ENCODE peak calls at places on chromosome 9, in ten cellular contexts. Y, A, I, K, W, Z, H, U, Q and N are unnamed samples.

GRCh38 chr9:69857131-69857530 is 36.5 kb downstream of the CFAP95 start:
- DNase-seq in Y (peak; percentile 92), A (no peak), I (no peak), K (no peak), W (no peak), Z (peak; percentile 76), H (no peak), U (no peak), Q (peak; percentile 88), N (no peak)

GRCh38 chr9:72721086-72721485 is 199.7 kb downstream of the TMC1 start:
- DNase-seq in Y (no peak), A (no peak), I (no peak), K (no peak), W (no peak), Z (no peak), H (peak; percentile 12), U (no peak), Q (no peak), N (no peak)

GRCh38 chr9:85586684-85587083 is 155.1 kb downstream of the AGTPBP1 start:
- DNase-seq in Y (no peak), A (no peak), I (no peak), K (no peak), W (no peak), Z (no peak), H (no peak), U (no peak), Q (no peak), N (no peak)

GRCh38 chr9:134964686-134965085 is 47.0 kb upstream of the FCN1 start:
- DNase-seq in Y (no peak), A (no peak), I (no peak), K (no peak), W (no peak), Z (no peak), H (no peak), U (no peak), Q (no peak), N (no peak)

GRCh38 chr9:105673850-105674387 is 11.7 kb downstream of the TAL2 start:
- DNase-seq in Y (no peak), A (no peak), I (no peak), K (no peak), W (no peak), Z (no peak), H (no peak), U (peak; percentile 11), Q (no peak), N (no peak)

GRCh38 chr9:106862946-106863740 is at the start of gene ZNF462:
- DNase-seq in Y (peak; percentile 61), A (peak; percentile 63), I (no peak), K (peak; percentile 26), W (no peak), Z (peak; percentile 79), H (peak; percentile 47), U (peak; percentile 2), Q (peak; percentile 86), N (no peak)

GRCh38 chr9:93949694-93950449 is 5.3 kb downstream of the BARX1 start:
- DNase-seq in Y (peak; percentile 26), A (no peak), I (peak; percentile 29), K (no peak), W (peak; percentile 54), Z (no peak), H (no peak), U (no peak), Q (no peak), N (no peak)

GRCh38 chr9:114288233-114289051 is 34.5 kb upstream of the ORM1 start:
- DNase-seq in Y (peak; percentile 54), A (peak; percentile 73), I (no peak), K (peak; percentile 32), W (no peak), Z (peak; percentile 86), H (no peak), U (no peak), Q (peak; percentile 81), N (no peak)

GRCh38 chr9:99445920-99446319 is 223.8 kb downstream of the SEC61B start:
- DNase-seq in Y (peak; percentile 85), A (no peak), I (no peak), K (no peak), W (no peak), Z (no peak), H (no peak), U (no peak), Q (no peak), N (no peak)

GRCh38 chr9:2810424-2811075 is 33.3 kb downstream of the PUM3 start:
- DNase-seq in Y (no peak), A (peak; percentile 9), I (no peak), K (no peak), W (no peak), Z (no peak), H (no peak), U (no peak), Q (no peak), N (no peak)

GRCh38 chr9:122056484-122056883 is 36.6 kb downstream of the TTLL11 start:
- DNase-seq in Y (peak; percentile 37), A (no peak), I (no peak), K (peak; percentile 13), W (peak; percentile 62), Z (no peak), H (peak; percentile 37), U (no peak), Q (peak; percentile 41), N (no peak)

GRCh38 chr9:33136721-33137120 is 30.4 kb downstream of the B4GALT1 start:
- DNase-seq in Y (no peak), A (no peak), I (no peak), K (no peak), W (no peak), Z (no peak), H (no peak), U (no peak), Q (no peak), N (no peak)

DNA sequence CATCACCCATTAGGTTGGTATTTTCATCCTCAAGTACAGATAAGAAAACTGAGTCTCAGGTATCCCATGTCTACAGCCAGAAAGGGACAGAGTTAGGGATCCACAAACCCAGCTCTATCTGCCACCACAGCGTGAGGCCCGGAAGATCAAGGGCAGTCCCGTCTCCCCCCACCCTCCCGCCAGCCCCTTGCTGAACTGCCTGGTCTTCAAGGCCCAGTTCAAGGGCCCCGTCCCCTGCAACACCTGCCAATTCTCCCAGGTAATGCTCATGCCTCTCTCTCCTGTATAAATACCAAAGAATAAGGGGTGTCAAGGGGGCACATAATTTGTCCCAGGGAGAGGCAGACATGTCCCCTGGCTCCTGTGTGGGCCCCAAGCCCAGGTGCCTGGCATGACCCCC is 50.7 kb downstream of the AK8 start:
- DNase-seq in Y (no peak), A (no peak), I (no peak), K (no peak), W (no peak), Z (no peak), H (no peak), U (no peak), Q (no peak), N (no peak)
- H3K4me2 ChIP-seq in Y (no peak overlapping the region), A (no peak overlapping the region), I (no peak overlapping the region), K (no peak overlapping the region), W (no peak overlapping the region), Z (no peak overlapping the region), H (no peak overlapping the region), U (no peak overlapping the region), Q (no peak overlapping the region), N (no peak overlapping the region)

DNA sequence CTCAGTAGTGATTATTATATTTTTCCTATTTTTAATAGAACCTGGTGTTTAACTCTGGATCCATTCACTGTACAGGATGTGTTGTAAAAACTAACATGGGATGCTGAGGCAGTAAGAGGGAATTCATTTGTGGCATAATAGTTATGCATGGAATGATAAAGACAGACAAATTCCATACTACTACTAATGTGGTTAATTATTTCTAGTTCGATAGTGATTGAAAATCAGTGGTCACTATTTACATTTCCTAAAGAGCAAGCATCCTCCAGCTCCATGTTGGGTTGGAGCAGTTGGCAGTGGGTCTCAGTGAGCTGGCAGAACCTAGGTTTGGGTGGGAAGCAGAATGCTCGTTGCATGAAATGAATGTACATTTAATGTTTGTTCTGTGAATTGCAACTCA is 122.6 kb downstream of the SAXO1 start:
- DNase-seq in Y (no peak), A (no peak), I (no peak), K (no peak), W (no peak), Z (peak; percentile 52), H (no peak), U (no peak), Q (peak; percentile 65), N (no peak)
- H3K4me2 ChIP-seq in Y (no peak overlapping the region), A (no peak overlapping the region), I (no peak overlapping the region), K (no peak overlapping the region), W (no peak overlapping the region), Z (peak overlapping the region; percentile 84), H (no peak overlapping the region), U (no peak overlapping the region), Q (peak overlapping the region; percentile 46), N (no peak overlapping the region)

GRCh38 chr9:123761905-123762605 is 167.9 kb downstream of the DENND1A start:
- DNase-seq in Y (no peak), A (no peak), I (no peak), K (no peak), W (no peak), Z (no peak), H (no peak), U (no peak), Q (peak; percentile 62), N (no peak)
- H3K4me2 ChIP-seq in Y (peak overlapping the region; percentile 19), A (peak overlapping the region; percentile 6), I (no peak overlapping the region), K (no peak overlapping the region), W (no peak overlapping the region), Z (peak overlapping the region; percentile 60), H (no peak overlapping the region), U (no peak overlapping the region), Q (no peak overlapping the region), N (no peak overlapping the region)

GRCh38 chr9:5800969-5801738 is 31.8 kb downstream of the ERMP1 start:
- DNase-seq in Y (no peak), A (no peak), I (no peak), K (no peak), W (no peak), Z (no peak), H (no peak), U (no peak), Q (peak; percentile 62), N (no peak)

GRCh38 chr9:5796298-5796697 is 36.6 kb downstream of the ERMP1 start:
- DNase-seq in Y (no peak), A (no peak), I (no peak), K (no peak), W (no peak), Z (no peak), H (no peak), U (no peak), Q (no peak), N (no peak)

GRCh38 chr9:5801739-5802113 is 31.2 kb downstream of the ERMP1 start:
- DNase-seq in Y (no peak), A (no peak), I (no peak), K (no peak), W (no peak), Z (no peak), H (no peak), U (no peak), Q (no peak), N (no peak)

GRCh38 chr9:5798581-5798980 is 34.3 kb downstream of the ERMP1 start:
- DNase-seq in Y (no peak), A (no peak), I (no peak), K (no peak), W (no peak), Z (no peak), H (no peak), U (no peak), Q (no peak), N (no peak)

DNA sequence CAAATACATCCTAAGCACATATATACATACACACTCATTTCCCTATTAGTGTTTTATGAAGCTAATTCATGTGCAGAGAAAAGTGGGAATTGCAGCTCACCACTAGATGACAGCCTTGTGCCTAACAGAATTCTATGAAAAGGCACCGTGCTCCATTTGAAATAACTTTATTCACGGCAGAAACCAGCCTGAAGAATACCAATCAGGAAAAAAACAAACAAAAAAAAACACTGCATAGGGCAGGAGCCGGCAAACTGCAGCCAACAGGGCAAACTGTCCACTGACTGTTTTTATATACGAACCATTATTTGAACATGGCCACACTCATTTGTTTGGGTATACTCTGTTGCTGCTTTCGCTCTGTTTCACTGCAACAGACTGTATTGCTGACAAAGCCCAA is 33.6 kb downstream of the ERMP1 start:
- DNase-seq in Y (peak; percentile 67), A (peak; percentile 73), I (peak; percentile 16), K (peak; percentile 7), W (no peak), Z (peak; percentile 59), H (no peak), U (peak; percentile 32), Q (peak; percentile 41), N (no peak)
- H3K4me2 ChIP-seq in Y (peak overlapping the region; percentile 56), A (peak overlapping the region; percentile 55), I (no peak overlapping the region), K (peak overlapping the region; percentile 20), W (no peak overlapping the region), Z (peak overlapping the region; percentile 58), H (no peak overlapping the region), U (no peak overlapping the region), Q (peak overlapping the region; percentile 28), N (no peak overlapping the region)